ENCODE peak calls at places on chromosomes 12 and 14, in ten cellular contexts. One of them, this sample, is unnamed.

GRCh38 chr14:91383439-91383838 is 34.2 kb downstream of the CCDC88C start:
- DNase-seq in left ventricle myocardium inferior: no peak
- DNase-seq in stimulated activated CD8-positive, alpha-beta memory T cell treated with anti-CD3 and anti-CD28 coated beads, Interleukin-12 subunit alpha, Interleukin-12 subunit beta, amount 100 ng/mL, for 4 hours: no peak
- DNase-seq in GM04504: no peak
- DNase-seq in fibroblast of pulmonary artery: no peak
- DNase-seq in NCI-H1417: no peak
- DNase-seq in psoas muscle: peak
- DNase-seq in cardiac muscle cell: no peak
- DNase-seq in SHP77: no peak
- DNase-seq in progenitor cell of endocrine pancreas: no peak
- DNase-seq in this sample: no peak

GRCh38 chr12:5014269-5014668 is 29.4 kb upstream of the KCNA5 start:
- DNase-seq in GM04504: no peak
- DNase-seq in psoas muscle: no peak
- DNase-seq in SHP77: no peak
- DNase-seq in left ventricle myocardium inferior: no peak
- DNase-seq in cardiac muscle cell: peak
- DNase-seq in fibroblast of pulmonary artery: no peak
- DNase-seq in NCI-H1417: no peak
- DNase-seq in progenitor cell of endocrine pancreas: no peak
- DNase-seq in stimulated activated CD8-positive, alpha-beta memory T cell treated with anti-CD3 and anti-CD28 coated beads, Interleukin-12 subunit alpha, Interleukin-12 subunit beta, amount 100 ng/mL, for 4 hours: no peak
- DNase-seq in this sample: no peak

GRCh38 chr14:69152181-69152943 is 557 bp downstream of the DCAF5 start:
- DNase-seq in GM04504: no peak
- DNase-seq in psoas muscle: no peak
- DNase-seq in progenitor cell of endocrine pancreas: no peak
- DNase-seq in SHP77: peak
- DNase-seq in cardiac muscle cell: peak
- DNase-seq in fibroblast of pulmonary artery: peak
- DNase-seq in stimulated activated CD8-positive, alpha-beta memory T cell treated with anti-CD3 and anti-CD28 coated beads, Interleukin-12 subunit alpha, Interleukin-12 subunit beta, amount 100 ng/mL, for 4 hours: no peak
- DNase-seq in NCI-H1417: no peak
- DNase-seq in left ventricle myocardium inferior: no peak
- DNase-seq in this sample: no peak

GRCh38 chr12:27619308-27619707 is 76.9 kb upstream of the REP15 start:
- DNase-seq in GM04504: peak
- DNase-seq in psoas muscle: no peak
- DNase-seq in fibroblast of pulmonary artery: peak
- DNase-seq in cardiac muscle cell: peak
- DNase-seq in SHP77: no peak
- DNase-seq in NCI-H1417: no peak
- DNase-seq in left ventricle myocardium inferior: no peak
- DNase-seq in progenitor cell of endocrine pancreas: no peak
- DNase-seq in stimulated activated CD8-positive, alpha-beta memory T cell treated with anti-CD3 and anti-CD28 coated beads, Interleukin-12 subunit alpha, Interleukin-12 subunit beta, amount 100 ng/mL, for 4 hours: no peak
- DNase-seq in this sample: no peak

GRCh38 chr14:102486513-102487203 is 22.9 kb downstream of the ANKRD9 start:
- DNase-seq in GM04504: no peak
- DNase-seq in cardiac muscle cell: no peak
- DNase-seq in fibroblast of pulmonary artery: no peak
- DNase-seq in stimulated activated CD8-positive, alpha-beta memory T cell treated with anti-CD3 and anti-CD28 coated beads, Interleukin-12 subunit alpha, Interleukin-12 subunit beta, amount 100 ng/mL, for 4 hours: no peak
- DNase-seq in progenitor cell of endocrine pancreas: no peak
- DNase-seq in SHP77: no peak
- DNase-seq in left ventricle myocardium inferior: no peak
- DNase-seq in NCI-H1417: no peak
- DNase-seq in psoas muscle: no peak
- DNase-seq in this sample: no peak

GRCh38 chr14:91681893-91682563 is 49.9 kb downstream of the CATSPERB start:
- DNase-seq in GM04504: no peak
- DNase-seq in SHP77: no peak
- DNase-seq in cardiac muscle cell: no peak
- DNase-seq in fibroblast of pulmonary artery: no peak
- DNase-seq in progenitor cell of endocrine pancreas: no peak
- DNase-seq in stimulated activated CD8-positive, alpha-beta memory T cell treated with anti-CD3 and anti-CD28 coated beads, Interleukin-12 subunit alpha, Interleukin-12 subunit beta, amount 100 ng/mL, for 4 hours: no peak
- DNase-seq in NCI-H1417: no peak
- DNase-seq in psoas muscle: no peak
- DNase-seq in left ventricle myocardium inferior: no peak
- DNase-seq in this sample: no peak

GRCh38 chr12:82082476-82082875 is 275.7 kb downstream of the CCDC59 start:
- DNase-seq in GM04504: no peak
- DNase-seq in psoas muscle: no peak
- DNase-seq in progenitor cell of endocrine pancreas: no peak
- DNase-seq in cardiac muscle cell: no peak
- DNase-seq in left ventricle myocardium inferior: no peak
- DNase-seq in SHP77: no peak
- DNase-seq in fibroblast of pulmonary artery: no peak
- DNase-seq in stimulated activated CD8-positive, alpha-beta memory T cell treated with anti-CD3 and anti-CD28 coated beads, Interleukin-12 subunit alpha, Interleukin-12 subunit beta, amount 100 ng/mL, for 4 hours: no peak
- DNase-seq in NCI-H1417: no peak
- DNase-seq in this sample: no peak

GRCh38 chr14:77660754-77661153 is 44.3 kb upstream of the SPTLC2 start:
- DNase-seq in SHP77: no peak
- DNase-seq in psoas muscle: no peak
- DNase-seq in GM04504: no peak
- DNase-seq in fibroblast of pulmonary artery: no peak
- DNase-seq in progenitor cell of endocrine pancreas: no peak
- DNase-seq in cardiac muscle cell: no peak
- DNase-seq in NCI-H1417: peak
- DNase-seq in left ventricle myocardium inferior: no peak
- DNase-seq in stimulated activated CD8-positive, alpha-beta memory T cell treated with anti-CD3 and anti-CD28 coated beads, Interleukin-12 subunit alpha, Interleukin-12 subunit beta, amount 100 ng/mL, for 4 hours: no peak
- DNase-seq in this sample: no peak

GRCh38 chr12:116060765-116061164 is 216.7 kb downstream of the MED13L start:
- DNase-seq in stimulated activated CD8-positive, alpha-beta memory T cell treated with anti-CD3 and anti-CD28 coated beads, Interleukin-12 subunit alpha, Interleukin-12 subunit beta, amount 100 ng/mL, for 4 hours: no peak
- DNase-seq in psoas muscle: no peak
- DNase-seq in GM04504: no peak
- DNase-seq in NCI-H1417: no peak
- DNase-seq in progenitor cell of endocrine pancreas: no peak
- DNase-seq in left ventricle myocardium inferior: no peak
- DNase-seq in SHP77: no peak
- DNase-seq in fibroblast of pulmonary artery: peak
- DNase-seq in cardiac muscle cell: no peak
- DNase-seq in this sample: no peak